ENCODE peak calls at places on chromosomes 1 and 21, in ten cellular contexts. One of them, this sample, is unnamed.

GRCh38 chr1:236765831-236766230 is 29.3 kb upstream of the MTR start:
- DNase-seq in GM12864: no peak
- DNase-seq in neural crest cell: no peak
- DNase-seq in cardiac fibroblast: no peak
- DNase-seq in astrocyte: no peak
- DNase-seq in heart right ventricle: no peak
- DNase-seq in ovary: no peak
- DNase-seq in retinal pigment epithelial cell: no peak
- DNase-seq in D721Med: no peak
- DNase-seq in nephron progenitor cell: no peak
- DNase-seq in this sample: no peak

GRCh38 chr1:8059161-8059622 is 33.1 kb upstream of the ERRFI1 start:
- DNase-seq in heart right ventricle: no peak
- DNase-seq in ovary: no peak
- DNase-seq in nephron progenitor cell: no peak
- DNase-seq in GM12864: no peak
- DNase-seq in neural crest cell: no peak
- DNase-seq in D721Med: no peak
- DNase-seq in cardiac fibroblast: peak
- DNase-seq in retinal pigment epithelial cell: no peak
- DNase-seq in astrocyte: peak
- DNase-seq in this sample: no peak

GRCh38 chr21:27192286-27192685 is 225.4 kb upstream of the ADAMTS5 start:
- DNase-seq in neural crest cell: no peak
- DNase-seq in ovary: no peak
- DNase-seq in heart right ventricle: no peak
- DNase-seq in nephron progenitor cell: no peak
- DNase-seq in retinal pigment epithelial cell: no peak
- DNase-seq in astrocyte: no peak
- DNase-seq in D721Med: no peak
- DNase-seq in GM12864: no peak
- DNase-seq in cardiac fibroblast: no peak
- DNase-seq in this sample: no peak

GRCh38 chr1:158035976-158036583 is 42.6 kb downstream of the KIRREL1 start:
- DNase-seq in cardiac fibroblast: peak
- DNase-seq in retinal pigment epithelial cell: no peak
- DNase-seq in ovary: peak
- DNase-seq in heart right ventricle: peak
- DNase-seq in neural crest cell: peak
- DNase-seq in astrocyte: no peak
- DNase-seq in nephron progenitor cell: peak
- DNase-seq in GM12864: peak
- DNase-seq in D721Med: no peak
- DNase-seq in this sample: peak

GRCh38 chr21:43331962-43332458 is 94.9 kb downstream of the SIK1 start:
- DNase-seq in astrocyte: peak
- DNase-seq in cardiac fibroblast: peak
- DNase-seq in heart right ventricle: peak
- DNase-seq in GM12864: no peak
- DNase-seq in D721Med: no peak
- DNase-seq in retinal pigment epithelial cell: peak
- DNase-seq in ovary: peak
- DNase-seq in neural crest cell: no peak
- DNase-seq in nephron progenitor cell: no peak
- DNase-seq in this sample: peak

GRCh38 chr21:28641731-28642130 is 350.9 kb downstream of the LTN1 start:
- DNase-seq in GM12864: no peak
- DNase-seq in ovary: no peak
- DNase-seq in neural crest cell: no peak
- DNase-seq in retinal pigment epithelial cell: no peak
- DNase-seq in D721Med: no peak
- DNase-seq in cardiac fibroblast: no peak
- DNase-seq in nephron progenitor cell: no peak
- DNase-seq in heart right ventricle: no peak
- DNase-seq in astrocyte: no peak
- DNase-seq in this sample: peak

GRCh38 chr1:9084883-9085282 is 15.4 kb upstream of the SLC2A5 start:
- DNase-seq in ovary: no peak
- DNase-seq in nephron progenitor cell: no peak
- DNase-seq in neural crest cell: no peak
- DNase-seq in heart right ventricle: peak
- DNase-seq in astrocyte: no peak
- DNase-seq in retinal pigment epithelial cell: peak
- DNase-seq in D721Med: no peak
- DNase-seq in cardiac fibroblast: peak
- DNase-seq in GM12864: no peak
- DNase-seq in this sample: no peak

GRCh38 chr1:113694910-113695309 is 64.4 kb downstream of the PHTF1 start:
- DNase-seq in astrocyte: no peak
- DNase-seq in nephron progenitor cell: no peak
- DNase-seq in ovary: no peak
- DNase-seq in GM12864: no peak
- DNase-seq in cardiac fibroblast: no peak
- DNase-seq in D721Med: no peak
- DNase-seq in retinal pigment epithelial cell: no peak
- DNase-seq in heart right ventricle: no peak
- DNase-seq in neural crest cell: no peak
- DNase-seq in this sample: no peak

GRCh38 chr21:37208741-37209225 is 58.4 kb downstream of the VPS26C start:
- DNase-seq in nephron progenitor cell: peak
- DNase-seq in astrocyte: no peak
- DNase-seq in retinal pigment epithelial cell: no peak
- DNase-seq in ovary: no peak
- DNase-seq in D721Med: no peak
- DNase-seq in cardiac fibroblast: no peak
- DNase-seq in heart right ventricle: peak
- DNase-seq in GM12864: no peak
- DNase-seq in neural crest cell: no peak
- DNase-seq in this sample: no peak

GRCh38 chr1:38500352-38500751 is 359.2 kb downstream of the RRAGC start:
- DNase-seq in nephron progenitor cell: no peak
- DNase-seq in heart right ventricle: no peak
- DNase-seq in retinal pigment epithelial cell: no peak
- DNase-seq in GM12864: no peak
- DNase-seq in D721Med: no peak
- DNase-seq in ovary: no peak
- DNase-seq in astrocyte: no peak
- DNase-seq in cardiac fibroblast: no peak
- DNase-seq in neural crest cell: no peak
- DNase-seq in this sample: no peak

GRCh38 chr1:6491480-6491962 is at the start of gene PLEKHG5:
- DNase-seq in astrocyte: peak
- DNase-seq in neural crest cell: no peak
- DNase-seq in cardiac fibroblast: peak
- DNase-seq in nephron progenitor cell: no peak
- DNase-seq in retinal pigment epithelial cell: no peak
- DNase-seq in heart right ventricle: no peak
- DNase-seq in ovary: no peak
- DNase-seq in D721Med: no peak
- DNase-seq in GM12864: no peak
- DNase-seq in this sample: peak

GRCh38 chr1:118931876-118932275 is 56.3 kb downstream of the TBX15 start:
- DNase-seq in GM12864: no peak
- DNase-seq in astrocyte: no peak
- DNase-seq in retinal pigment epithelial cell: no peak
- DNase-seq in nephron progenitor cell: no peak
- DNase-seq in heart right ventricle: no peak
- DNase-seq in D721Med: no peak
- DNase-seq in ovary: no peak
- DNase-seq in neural crest cell: no peak
- DNase-seq in cardiac fibroblast: no peak
- DNase-seq in this sample: no peak

GRCh38 chr1:204288061-204288588 is 71.6 kb downstream of the PLEKHA6 start:
- DNase-seq in heart right ventricle: peak
- DNase-seq in GM12864: no peak
- DNase-seq in neural crest cell: no peak
- DNase-seq in retinal pigment epithelial cell: no peak
- DNase-seq in astrocyte: no peak
- DNase-seq in ovary: peak
- DNase-seq in nephron progenitor cell: peak
- DNase-seq in D721Med: no peak
- DNase-seq in cardiac fibroblast: peak
- DNase-seq in this sample: peak

GRCh38 chr1:212110617-212111016 is 75.1 kb downstream of the DTL start:
- DNase-seq in GM12864: no peak
- DNase-seq in ovary: no peak
- DNase-seq in cardiac fibroblast: peak
- DNase-seq in neural crest cell: no peak
- DNase-seq in astrocyte: peak
- DNase-seq in D721Med: no peak
- DNase-seq in retinal pigment epithelial cell: no peak
- DNase-seq in nephron progenitor cell: no peak
- DNase-seq in heart right ventricle: peak
- DNase-seq in this sample: no peak

GRCh38 chr21:31446206-31446900 is 102.3 kb upstream of the TIAM1 start:
- DNase-seq in D721Med: no peak
- DNase-seq in GM12864: no peak
- DNase-seq in cardiac fibroblast: no peak
- DNase-seq in ovary: no peak
- DNase-seq in nephron progenitor cell: no peak
- DNase-seq in heart right ventricle: no peak
- DNase-seq in astrocyte: no peak
- DNase-seq in neural crest cell: no peak
- DNase-seq in retinal pigment epithelial cell: no peak
- DNase-seq in this sample: no peak

GRCh38 chr1:56424744-56425493 is 154.4 kb downstream of the PLPP3 start:
- DNase-seq in neural crest cell: no peak
- DNase-seq in cardiac fibroblast: peak
- DNase-seq in astrocyte: peak
- DNase-seq in GM12864: no peak
- DNase-seq in nephron progenitor cell: no peak
- DNase-seq in D721Med: no peak
- DNase-seq in heart right ventricle: peak
- DNase-seq in ovary: no peak
- DNase-seq in retinal pigment epithelial cell: peak
- DNase-seq in this sample: no peak

DNA sequence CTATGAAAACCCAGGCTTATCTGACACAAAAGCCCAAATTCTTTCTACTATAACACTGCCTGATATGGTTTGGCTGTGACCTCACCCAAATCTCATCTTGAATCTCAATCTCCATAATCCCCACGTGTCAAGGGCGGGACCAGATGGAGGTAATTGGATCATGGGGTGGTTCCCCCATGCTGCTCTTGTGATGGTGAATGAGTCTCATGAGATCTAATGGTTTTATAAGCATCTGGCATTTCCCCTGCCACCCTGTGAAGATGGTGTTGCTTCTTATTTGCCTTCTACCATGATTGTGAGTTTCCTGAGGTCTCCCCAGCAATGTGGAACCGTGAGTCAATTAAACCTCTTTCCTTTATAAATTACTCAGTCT is 123.3 kb upstream of the USP24 start:
- DNase-seq in cardiac fibroblast: no peak
- DNase-seq in nephron progenitor cell: no peak
- DNase-seq in astrocyte: no peak
- DNase-seq in ovary: no peak
- DNase-seq in retinal pigment epithelial cell: no peak
- DNase-seq in heart right ventricle: no peak
- DNase-seq in GM12864: no peak
- DNase-seq in D721Med: no peak
- DNase-seq in neural crest cell: no peak
- DNase-seq in this sample: no peak
- TF ChIP-seq CTCF in cardiac fibroblast: no peak
- TF ChIP-seq CTCF in nephron progenitor cell: no peak
- TF ChIP-seq CTCF in astrocyte: no peak
- TF ChIP-seq CTCF in ovary: no peak
- TF ChIP-seq CTCF in retinal pigment epithelial cell: no peak
- TF ChIP-seq CTCF in heart right ventricle: no peak
- TF ChIP-seq CTCF in GM12864: no peak
- TF ChIP-seq CTCF in D721Med: no peak
- TF ChIP-seq CTCF in neural crest cell: no peak
- TF ChIP-seq CTCF in this sample: peak

DNA sequence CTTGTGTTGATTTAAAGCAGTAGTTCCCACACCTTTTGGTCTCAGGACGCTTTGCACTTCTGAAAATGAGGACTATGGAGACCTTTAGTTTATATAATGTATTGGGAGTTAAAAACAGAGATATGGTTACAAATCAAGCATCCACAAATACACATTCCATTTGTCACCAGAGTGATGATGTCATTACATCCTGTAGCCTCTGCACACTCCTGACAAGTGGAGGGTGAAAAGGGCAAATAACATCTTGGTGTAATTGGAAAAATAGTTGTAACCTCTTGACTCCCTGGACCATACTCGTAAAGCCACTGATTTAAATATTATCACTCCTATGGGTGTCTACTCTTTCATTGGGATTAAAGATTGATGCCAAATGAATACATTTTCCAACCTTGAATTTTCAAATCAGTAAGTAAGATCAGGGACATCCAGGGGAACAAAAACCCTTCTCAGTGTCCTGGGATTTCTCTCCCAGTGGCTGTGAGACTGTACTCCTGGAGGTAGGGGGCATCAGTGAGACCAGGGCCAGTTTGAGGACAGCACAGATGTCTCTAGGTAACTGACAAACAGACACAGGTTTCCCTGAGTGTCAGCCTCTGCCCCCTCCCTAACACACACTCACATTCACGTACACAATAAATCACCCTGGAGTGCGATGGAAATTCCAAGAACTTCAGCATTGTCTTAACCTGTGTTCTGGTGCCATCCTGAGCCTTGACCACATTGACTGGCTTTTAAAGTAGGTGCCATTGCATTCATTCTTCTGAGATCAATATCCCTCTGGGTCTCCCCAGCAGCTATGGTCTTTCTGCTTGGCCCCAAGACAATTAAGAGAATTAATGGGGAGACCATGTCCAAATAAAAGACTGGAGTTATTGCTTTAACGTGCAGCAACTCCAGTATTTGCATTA is 63.0 kb downstream of the NR5A2 start:
- DNase-seq in heart right ventricle: no peak
- DNase-seq in GM12864: no peak
- DNase-seq in retinal pigment epithelial cell: peak
- DNase-seq in cardiac fibroblast: no peak
- DNase-seq in D721Med: no peak
- DNase-seq in astrocyte: no peak
- DNase-seq in ovary: no peak
- DNase-seq in neural crest cell: no peak
- DNase-seq in nephron progenitor cell: no peak
- DNase-seq in this sample: no peak
- TF ChIP-seq CTCF in heart right ventricle: no peak
- TF ChIP-seq CTCF in GM12864: peak
- TF ChIP-seq CTCF in retinal pigment epithelial cell: peak
- TF ChIP-seq CTCF in cardiac fibroblast: peak
- TF ChIP-seq CTCF in D721Med: peak
- TF ChIP-seq CTCF in astrocyte: peak
- TF ChIP-seq CTCF in ovary: no peak
- TF ChIP-seq CTCF in neural crest cell: peak
- TF ChIP-seq CTCF in nephron progenitor cell: peak
- TF ChIP-seq CTCF in this sample: peak

GRCh38 chr1:91026777-91027176 is 4.9 kb upstream of the ZNF644 start:
- DNase-seq in heart right ventricle: no peak
- DNase-seq in ovary: no peak
- DNase-seq in D721Med: no peak
- DNase-seq in cardiac fibroblast: peak
- DNase-seq in GM12864: no peak
- DNase-seq in astrocyte: no peak
- DNase-seq in nephron progenitor cell: no peak
- DNase-seq in retinal pigment epithelial cell: no peak
- DNase-seq in neural crest cell: no peak
- DNase-seq in this sample: no peak
- TF ChIP-seq CTCF in heart right ventricle: peak
- TF ChIP-seq CTCF in ovary: no peak
- TF ChIP-seq CTCF in D721Med: no peak
- TF ChIP-seq CTCF in cardiac fibroblast: peak
- TF ChIP-seq CTCF in GM12864: peak
- TF ChIP-seq CTCF in astrocyte: peak
- TF ChIP-seq CTCF in nephron progenitor cell: no peak
- TF ChIP-seq CTCF in retinal pigment epithelial cell: peak
- TF ChIP-seq CTCF in neural crest cell: peak
- TF ChIP-seq CTCF in this sample: peak

GRCh38 chr1:53470155-53470554 is 11.0 kb downstream of the DMRTB1 start:
- DNase-seq in nephron progenitor cell: peak
- DNase-seq in retinal pigment epithelial cell: peak
- DNase-seq in GM12864: no peak
- DNase-seq in ovary: peak
- DNase-seq in cardiac fibroblast: peak
- DNase-seq in D721Med: no peak
- DNase-seq in astrocyte: peak
- DNase-seq in heart right ventricle: peak
- DNase-seq in neural crest cell: peak
- DNase-seq in this sample: no peak
- TF ChIP-seq CTCF in nephron progenitor cell: peak
- TF ChIP-seq CTCF in retinal pigment epithelial cell: peak
- TF ChIP-seq CTCF in GM12864: no peak
- TF ChIP-seq CTCF in ovary: peak
- TF ChIP-seq CTCF in cardiac fibroblast: peak
- TF ChIP-seq CTCF in D721Med: peak
- TF ChIP-seq CTCF in astrocyte: peak
- TF ChIP-seq CTCF in heart right ventricle: peak
- TF ChIP-seq CTCF in neural crest cell: peak
- TF ChIP-seq CTCF in this sample: peak